ENCODE peak calls at places on chromosomes 7 and 10, in seven cellular contexts. One of them, this sample, is unnamed.
A peak's percentile ranks its signal among the peaks of the same experiment; 100 is the strongest.

GRCh38 chr7:139588632-139589031 is 65.1 kb downstream of the CLEC2L start:
- DNase-seq in SK-N-SH: no peak
- DNase-seq in K562: peak; percentile 58
- DNase-seq in H1: no peak
- DNase-seq in GM12878: no peak
- DNase-seq in HepG2: no peak
- DNase-seq in HCT116: no peak
- DNase-seq in this sample: no peak

GRCh38 chr7:100080895-100081534 is 508 bp downstream of the ZNF3 start:
- DNase-seq in HepG2: peak; percentile 77
- DNase-seq in HCT116: no peak
- DNase-seq in K562: no peak
- DNase-seq in GM12878: no peak
- DNase-seq in H1: no peak
- DNase-seq in SK-N-SH: peak; percentile 72
- DNase-seq in this sample: no peak

GRCh38 chr7:129205987-129206785 is 17.8 kb downstream of the SMO start:
- DNase-seq in HepG2: no peak
- DNase-seq in H1: no peak
- DNase-seq in HCT116: no peak
- DNase-seq in SK-N-SH: no peak
- DNase-seq in K562: peak; percentile 11
- DNase-seq in GM12878: no peak
- DNase-seq in this sample: no peak

GRCh38 chr7:16652888-16653287 is 6.9 kb downstream of the BZW2 start:
- DNase-seq in HepG2: no peak
- DNase-seq in H1: no peak
- DNase-seq in GM12878: no peak
- DNase-seq in K562: no peak
- DNase-seq in HCT116: no peak
- DNase-seq in SK-N-SH: no peak
- DNase-seq in this sample: peak; percentile 96

GRCh38 chr10:5284311-5285057 is 80.3 kb upstream of the UCN3 start:
- DNase-seq in HepG2: no peak
- DNase-seq in HCT116: no peak
- DNase-seq in H1: no peak
- DNase-seq in SK-N-SH: no peak
- DNase-seq in K562: peak; percentile 41
- DNase-seq in GM12878: no peak
- DNase-seq in this sample: no peak

GRCh38 chr7:118153551-118154177 is 30.3 kb upstream of the LSM8 start:
- DNase-seq in H1: no peak
- DNase-seq in GM12878: no peak
- DNase-seq in K562: peak; percentile 58
- DNase-seq in HepG2: peak; percentile 23
- DNase-seq in HCT116: peak; percentile 28
- DNase-seq in SK-N-SH: peak; percentile 14
- DNase-seq in this sample: no peak

GRCh38 chr10:31147220-31147608 is 115.5 kb upstream of the ZNF438 start:
- DNase-seq in H1: no peak
- DNase-seq in K562: no peak
- DNase-seq in GM12878: no peak
- DNase-seq in HepG2: no peak
- DNase-seq in HCT116: peak; percentile 26
- DNase-seq in SK-N-SH: no peak
- DNase-seq in this sample: no peak

GRCh38 chr10:124306520-124306919 is 112.2 kb downstream of the OAT start:
- DNase-seq in HepG2: no peak
- DNase-seq in HCT116: no peak
- DNase-seq in K562: no peak
- DNase-seq in GM12878: no peak
- DNase-seq in H1: no peak
- DNase-seq in SK-N-SH: no peak
- DNase-seq in this sample: no peak

GRCh38 chr7:73895626-73896025 is 34.7 kb downstream of the TMEM270 start:
- DNase-seq in SK-N-SH: no peak
- DNase-seq in GM12878: no peak
- DNase-seq in H1: no peak
- DNase-seq in K562: no peak
- DNase-seq in HepG2: no peak
- DNase-seq in HCT116: no peak
- DNase-seq in this sample: no peak

GRCh38 chr7:44247868-44248651 is 47.3 kb downstream of the YKT6 start:
- DNase-seq in K562: no peak
- DNase-seq in HCT116: no peak
- DNase-seq in SK-N-SH: no peak
- DNase-seq in H1: no peak
- DNase-seq in HepG2: no peak
- DNase-seq in GM12878: no peak
- DNase-seq in this sample: no peak

GRCh38 chr10:105675333-105675732 is 1034.2 kb downstream of the SORCS3 start:
- DNase-seq in HepG2: no peak
- DNase-seq in GM12878: no peak
- DNase-seq in K562: no peak
- DNase-seq in SK-N-SH: no peak
- DNase-seq in H1: no peak
- DNase-seq in HCT116: no peak
- DNase-seq in this sample: no peak

GRCh38 chr7:116753130-116753529 is 81.1 kb downstream of the MET start:
- DNase-seq in H1: no peak
- DNase-seq in SK-N-SH: no peak
- DNase-seq in K562: no peak
- DNase-seq in HCT116: no peak
- DNase-seq in GM12878: no peak
- DNase-seq in HepG2: no peak
- DNase-seq in this sample: no peak

GRCh38 chr7:48537561-48537960 is 366.3 kb downstream of the ABCA13 start:
- DNase-seq in HCT116: no peak
- DNase-seq in HepG2: no peak
- DNase-seq in H1: no peak
- DNase-seq in GM12878: no peak
- DNase-seq in SK-N-SH: no peak
- DNase-seq in K562: no peak
- DNase-seq in this sample: no peak

GRCh38 chr10:8130973-8131911 is 76.8 kb downstream of the GATA3 start:
- DNase-seq in H1: no peak
- DNase-seq in HepG2: no peak
- DNase-seq in K562: no peak
- DNase-seq in SK-N-SH: no peak
- DNase-seq in GM12878: peak; percentile 54
- DNase-seq in HCT116: peak; percentile 37
- DNase-seq in this sample: no peak

GRCh38 chr10:110513949-110514348 is 16.2 kb downstream of the DUSP5 start:
- DNase-seq in K562: no peak
- DNase-seq in H1: no peak
- DNase-seq in HepG2: no peak
- DNase-seq in GM12878: no peak
- DNase-seq in HCT116: no peak
- DNase-seq in SK-N-SH: no peak
- DNase-seq in this sample: no peak

GRCh38 chr7:36100293-36100692 is 52.8 kb upstream of the EEPD1 start:
- DNase-seq in HepG2: no peak
- DNase-seq in HCT116: no peak
- DNase-seq in H1: no peak
- DNase-seq in SK-N-SH: no peak
- DNase-seq in GM12878: no peak
- DNase-seq in K562: no peak
- DNase-seq in this sample: no peak

GRCh38 chr7:43513236-43513635 is 69.7 kb upstream of the STK17A start:
- DNase-seq in HCT116: no peak
- DNase-seq in HepG2: no peak
- DNase-seq in SK-N-SH: no peak
- DNase-seq in GM12878: no peak
- DNase-seq in K562: no peak
- DNase-seq in H1: no peak
- DNase-seq in this sample: no peak

GRCh38 chr7:100221767-100222444 is 2.2 kb downstream of the PVRIG start:
- DNase-seq in H1: no peak
- DNase-seq in K562: no peak
- DNase-seq in GM12878: no peak
- DNase-seq in SK-N-SH: no peak
- DNase-seq in HepG2: no peak
- DNase-seq in HCT116: no peak
- DNase-seq in this sample: no peak

GRCh38 chr7:93036807-93037206 is 81.0 kb downstream of the SAMD9 start:
- DNase-seq in GM12878: peak; percentile 61
- DNase-seq in H1: no peak
- DNase-seq in K562: no peak
- DNase-seq in HCT116: no peak
- DNase-seq in HepG2: no peak
- DNase-seq in SK-N-SH: no peak
- DNase-seq in this sample: no peak

GRCh38 chr7:23811540-23811939 is 101.5 kb downstream of the STK31 start:
- DNase-seq in SK-N-SH: no peak
- DNase-seq in HepG2: peak; percentile 10
- DNase-seq in HCT116: peak; percentile 13
- DNase-seq in H1: no peak
- DNase-seq in K562: peak; percentile 18
- DNase-seq in GM12878: no peak
- DNase-seq in this sample: no peak

GRCh38 chr7:154503962-154504550 is 451.9 kb downstream of the DPP6 start:
- DNase-seq in SK-N-SH: peak; percentile 47
- DNase-seq in HepG2: peak; percentile 19
- DNase-seq in K562: peak; percentile 62
- DNase-seq in HCT116: peak; percentile 22
- DNase-seq in GM12878: no peak
- DNase-seq in H1: no peak
- DNase-seq in this sample: peak; percentile 42

GRCh38 chr10:69839696-69840345 is 38.1 kb downstream of the COL13A1 start:
- DNase-seq in GM12878: no peak
- DNase-seq in K562: no peak
- DNase-seq in H1: no peak
- DNase-seq in HCT116: no peak
- DNase-seq in SK-N-SH: peak; percentile 40
- DNase-seq in HepG2: no peak
- DNase-seq in this sample: no peak

DNA sequence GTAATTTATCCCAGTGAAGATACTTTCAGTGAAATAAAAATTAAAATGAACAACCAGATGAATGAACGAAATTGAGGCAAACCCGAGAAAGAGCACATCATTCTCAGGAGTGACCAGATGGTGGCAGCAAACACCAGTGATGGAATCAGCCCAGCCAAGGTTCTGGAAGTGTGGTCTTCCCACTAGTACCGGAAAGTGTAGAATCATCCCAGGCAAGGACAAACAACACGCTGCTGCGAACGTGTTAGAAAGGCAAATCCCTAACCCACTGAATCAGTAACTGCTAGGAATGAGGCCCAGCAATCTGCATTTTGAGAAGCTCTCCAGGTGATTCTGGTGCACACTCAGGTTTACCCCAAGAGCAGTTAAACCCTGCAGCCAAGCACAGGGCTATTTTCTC is 15.5 kb upstream of the SLC18A3 start:
- DNase-seq in HCT116: peak; percentile 37
- DNase-seq in GM12878: no peak
- DNase-seq in H1: no peak
- DNase-seq in K562: peak; percentile 77
- DNase-seq in HepG2: peak; percentile 54
- DNase-seq in SK-N-SH: peak; percentile 83
- DNase-seq in this sample: peak; percentile 73
- TF ChIP-seq JUND in HCT116: no peak
- TF ChIP-seq JUND in GM12878: no peak
- TF ChIP-seq JUND in H1: no peak
- TF ChIP-seq JUND in K562: no peak
- TF ChIP-seq JUND in HepG2: no peak
- TF ChIP-seq JUND in SK-N-SH: no peak
- TF ChIP-seq JUND in this sample: no peak

DNA sequence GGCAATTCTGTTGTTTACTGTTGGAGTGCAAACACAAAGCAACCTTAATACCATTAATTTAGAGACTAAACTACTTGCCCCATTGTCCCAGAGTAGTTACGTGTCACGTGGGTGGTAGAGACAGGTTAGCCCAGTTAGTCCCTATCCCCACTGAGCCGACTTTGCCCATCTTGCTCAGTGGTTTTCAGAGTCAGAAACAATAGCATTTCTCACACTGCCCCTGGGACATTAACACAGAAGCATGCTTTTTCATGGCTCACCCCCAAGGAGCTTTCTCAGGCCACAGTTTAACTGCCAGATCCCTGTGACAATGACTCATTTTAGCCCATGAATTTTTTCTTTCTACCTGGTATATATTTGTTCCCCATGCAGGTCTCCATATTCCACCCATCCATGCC is 271.0 kb downstream of the POU6F2 start:
- DNase-seq in GM12878: no peak
- DNase-seq in HCT116: no peak
- DNase-seq in H1: no peak
- DNase-seq in K562: no peak
- DNase-seq in SK-N-SH: no peak
- DNase-seq in HepG2: no peak
- DNase-seq in this sample: peak; percentile 14
- TF ChIP-seq JUND in GM12878: no peak
- TF ChIP-seq JUND in HCT116: no peak
- TF ChIP-seq JUND in H1: no peak
- TF ChIP-seq JUND in K562: no peak
- TF ChIP-seq JUND in SK-N-SH: no peak
- TF ChIP-seq JUND in HepG2: no peak
- TF ChIP-seq JUND in this sample: no peak

GRCh38 chr10:107952649-107953589 is 788.4 kb upstream of the SORCS1 start:
- DNase-seq in SK-N-SH: no peak
- DNase-seq in H1: no peak
- DNase-seq in GM12878: no peak
- DNase-seq in K562: no peak
- DNase-seq in HepG2: no peak
- DNase-seq in HCT116: no peak
- DNase-seq in this sample: no peak
- TF ChIP-seq JUND in SK-N-SH: no peak
- TF ChIP-seq JUND in H1: no peak
- TF ChIP-seq JUND in GM12878: no peak
- TF ChIP-seq JUND in K562: no peak
- TF ChIP-seq JUND in HepG2: no peak
- TF ChIP-seq JUND in HCT116: no peak
- TF ChIP-seq JUND in this sample: no peak

DNA sequence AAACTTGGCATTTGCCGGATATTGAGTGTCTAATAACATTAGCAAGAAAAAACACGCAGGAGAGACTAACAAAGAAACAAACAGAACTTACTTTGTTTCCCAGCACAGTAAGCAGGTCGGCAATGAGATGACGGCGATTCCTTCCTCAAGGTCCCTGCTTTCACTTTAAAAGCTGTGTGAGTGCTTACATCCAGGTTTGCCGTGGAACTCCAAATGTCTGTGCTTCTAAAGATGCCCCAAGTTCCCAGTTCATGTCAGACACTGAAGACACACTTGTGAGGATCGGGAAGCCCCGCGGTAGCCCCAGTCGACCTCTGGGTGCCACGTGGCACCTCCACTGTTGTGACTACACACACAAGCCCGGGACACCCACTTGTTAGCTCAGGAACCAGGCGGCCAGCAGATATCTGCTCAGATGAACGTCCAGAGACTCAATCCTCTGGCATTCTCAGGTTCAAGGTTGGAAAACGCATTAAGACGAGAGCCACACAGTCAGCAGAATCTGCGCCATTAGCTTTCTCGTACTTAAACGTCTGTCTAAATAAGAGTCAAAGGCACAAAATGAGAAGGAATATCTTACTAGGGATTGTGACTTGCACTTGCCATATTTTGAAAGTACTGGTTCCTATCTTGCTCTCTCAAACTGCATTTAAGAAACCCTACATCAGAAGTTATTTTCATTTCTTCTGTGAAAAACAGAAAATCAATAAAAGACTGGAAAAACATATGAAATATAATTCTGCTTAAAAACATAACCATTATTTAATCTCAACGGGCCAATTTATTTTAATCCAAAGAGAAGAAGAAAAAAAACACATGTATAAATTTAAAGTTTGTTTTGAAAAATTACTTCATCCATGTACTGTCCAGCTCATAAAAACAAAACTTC is 207.6 kb upstream of the KLF14 start:
- DNase-seq in K562: peak; percentile 74
- DNase-seq in H1: no peak
- DNase-seq in SK-N-SH: no peak
- DNase-seq in HCT116: no peak
- DNase-seq in HepG2: peak; percentile 75
- DNase-seq in GM12878: no peak
- DNase-seq in this sample: peak; percentile 13
- TF ChIP-seq JUND in K562: no peak
- TF ChIP-seq JUND in H1: no peak
- TF ChIP-seq JUND in SK-N-SH: no peak
- TF ChIP-seq JUND in HCT116: no peak
- TF ChIP-seq JUND in HepG2: no peak
- TF ChIP-seq JUND in GM12878: no peak
- TF ChIP-seq JUND in this sample: no peak